ENCODE peak calls at places on chromosomes 11 and 22, in eight cellular contexts. X is T-helper 17 cell, R is Right ventricle myocardium superior, M is SJSA1, J is Peyer's patch, Z is ELF-1, P is NCI-H526 treated with DMSO at 0.1 percent for 48 hours, Y is HepG2. W is an unnamed sample.

GRCh38 chr22:45977003-45977395 is at the start of gene WNT7B:
- DNase-seq in X (no peak), R (no peak), M (no peak), J (no peak), Z (no peak), P (peak), Y (no peak), W (no peak)

GRCh38 chr11:15662285-15662684 is 547.6 kb downstream of the INSC start:
- DNase-seq in X (no peak), R (no peak), M (no peak), J (no peak), Z (no peak), P (no peak), Y (no peak), W (no peak)

GRCh38 chr11:1837171-1838076 is 1.4 kb upstream of the TNNI2 start:
- DNase-seq in X (peak), R (peak), M (peak), J (peak), Z (peak), P (peak), Y (peak), W (peak)

GRCh38 chr22:46848227-46848626 is 85.8 kb downstream of the TBC1D22A start:
- DNase-seq in X (no peak), R (no peak), M (no peak), J (no peak), Z (no peak), P (no peak), Y (no peak), W (no peak)

GRCh38 chr22:48753752-48754517 is 1073.7 kb downstream of the BRD1 start:
- DNase-seq in X (no peak), R (no peak), M (peak), J (no peak), Z (no peak), P (no peak), Y (no peak), W (no peak)

GRCh38 chr22:24843048-24843447 is 37.0 kb downstream of the SGSM1 start:
- DNase-seq in X (no peak), R (no peak), M (no peak), J (no peak), Z (peak), P (no peak), Y (no peak), W (no peak)

GRCh38 chr11:75450826-75451783 is 18.1 kb upstream of the KLHL35 start:
- DNase-seq in X (no peak), R (no peak), M (no peak), J (no peak), Z (peak), P (no peak), Y (no peak), W (no peak)

GRCh38 chr22:19886605-19887250 is 32.1 kb upstream of the GNB1L start:
- DNase-seq in X (peak), R (peak), M (no peak), J (no peak), Z (no peak), P (no peak), Y (no peak), W (peak)

GRCh38 chr11:27701262-27702105 is 1.2 kb upstream of the BDNF start:
- DNase-seq in X (no peak), R (peak), M (peak), J (no peak), Z (peak), P (no peak), Y (no peak), W (no peak)

GRCh38 chr11:1506981-1507380 is 20.4 kb upstream of the MOB2 start:
- DNase-seq in X (no peak), R (peak), M (no peak), J (no peak), Z (no peak), P (no peak), Y (no peak), W (no peak)

GRCh38 chr11:113184498-113184897 is 129.9 kb upstream of the TTC12 start:
- DNase-seq in X (no peak), R (no peak), M (no peak), J (no peak), Z (no peak), P (no peak), Y (peak), W (no peak)

GRCh38 chr11:36622431-36623136 is 24.5 kb upstream of the RAG2 start:
- DNase-seq in X (no peak), R (no peak), M (no peak), J (no peak), Z (no peak), P (no peak), Y (peak), W (no peak)

GRCh38 chr22:28728002-28728401 is 13.6 kb downstream of the CHEK2 start:
- DNase-seq in X (no peak), R (no peak), M (no peak), J (no peak), Z (no peak), P (no peak), Y (no peak), W (no peak)

GRCh38 chr22:23376256-23376655 is 195.9 kb downstream of the BCR start:
- DNase-seq in X (no peak), R (no peak), M (no peak), J (peak), Z (peak), P (no peak), Y (peak), W (peak)

GRCh38 chr11:61027141-61027840 is 55.8 kb downstream of the CD6 start:
- DNase-seq in X (no peak), R (peak), M (no peak), J (no peak), Z (no peak), P (no peak), Y (no peak), W (no peak)

GRCh38 chr22:35638408-35638807 is 9.8 kb upstream of the APOL6 start:
- DNase-seq in X (no peak), R (peak), M (peak), J (no peak), Z (peak), P (no peak), Y (no peak), W (no peak)

GRCh38 chr11:59918987-59919589 is 19.1 kb upstream of the OOSP1 start:
- DNase-seq in X (no peak), R (no peak), M (no peak), J (no peak), Z (no peak), P (peak), Y (peak), W (no peak)

GRCh38 chr22:29799217-29799680 is 32.1 kb downstream of the UQCR10 start:
- DNase-seq in X (no peak), R (peak), M (peak), J (no peak), Z (peak), P (no peak), Y (peak), W (no peak)

GRCh38 chr22:48889209-48889830 is 938.4 kb downstream of the BRD1 start:
- DNase-seq in X (no peak), R (peak), M (peak), J (no peak), Z (no peak), P (no peak), Y (no peak), W (no peak)

GRCh38 chr11:8631395-8632110 is 37.5 kb upstream of the STK33 start:
- DNase-seq in X (no peak), R (no peak), M (no peak), J (no peak), Z (no peak), P (no peak), Y (no peak), W (no peak)

GRCh38 chr22:29156507-29156906 is 49.2 kb upstream of the EMID1 start:
- DNase-seq in X (no peak), R (no peak), M (no peak), J (no peak), Z (peak), P (no peak), Y (peak), W (no peak)